ENCODE peak calls at places on chromosomes 3 and 15, in ten cellular contexts. Q, I, T, X, C, L, R, A, J and V are unnamed samples.

GRCh38 chr3:156149781-156150375 is 29.5 kb downstream of the KCNAB1 start:
- DNase-seq in L (peak; percentile 24), J (no peak), I (no peak), A (no peak), R (no peak), C (no peak), X (no peak), Q (no peak), T (no peak), V (no peak)

GRCh38 chr3:16113704-16114103 is 60.8 kb upstream of the GALNT15 start:
- DNase-seq in L (no peak), I (no peak), R (no peak), Q (no peak), J (no peak), A (no peak), C (no peak), T (no peak), X (no peak), V (no peak)

GRCh38 chr15:73127302-73127936 is 75.2 kb downstream of the NEO1 start:
- DNase-seq in I (no peak), J (no peak), R (no peak), Q (peak; percentile 19), C (no peak), A (no peak), L (peak; percentile 53), T (no peak), X (peak; percentile 39), V (no peak)

GRCh38 chr3:116198087-116198486 is 247.2 kb downstream of the LSAMP start:
- DNase-seq in I (no peak), L (no peak), C (no peak), Q (no peak), J (no peak), A (no peak), X (no peak), T (no peak), R (no peak), V (no peak)

GRCh38 chr15:52236015-52236414 is 44.8 kb upstream of the GNB5 start:
- DNase-seq in Q (no peak), L (no peak), X (no peak), R (no peak), C (no peak), A (no peak), I (no peak), J (no peak), T (no peak), V (no peak)

GRCh38 chr15:38504680-38505467 is 50.9 kb downstream of the FAM98B start:
- DNase-seq in Q (no peak), I (no peak), T (no peak), J (no peak), L (no peak), X (no peak), C (no peak), R (no peak), A (no peak), V (no peak)

GRCh38 chr3:87625911-87626310 is 349.5 kb upstream of the POU1F1 start:
- DNase-seq in X (no peak), C (no peak), R (no peak), J (no peak), T (no peak), Q (no peak), A (no peak), I (no peak), L (no peak), V (no peak)

GRCh38 chr3:188624384-188624783 is 470.4 kb downstream of the LPP start:
- DNase-seq in I (no peak), Q (no peak), X (peak; percentile 25), J (no peak), A (no peak), R (no peak), L (no peak), T (no peak), C (no peak), V (no peak)

GRCh38 chr3:19662516-19662915 is 271.5 kb downstream of the EFHB start:
- DNase-seq in C (no peak), A (no peak), Q (no peak), L (no peak), T (no peak), J (no peak), X (no peak), R (no peak), I (no peak), V (no peak)

GRCh38 chr15:98917417-98917816 is 90.2 kb downstream of the PGPEP1L start:
- DNase-seq in X (no peak), L (no peak), C (no peak), I (no peak), Q (no peak), A (no peak), T (no peak), J (no peak), R (no peak), V (no peak)

GRCh38 chr3:48797626-48798025 is 50.0 kb downstream of the PRKAR2A start:
- DNase-seq in L (no peak), I (no peak), C (no peak), A (no peak), T (no peak), Q (no peak), J (no peak), X (no peak), R (no peak), V (no peak)
- H3K4me1 ChIP-seq in L (no peaks in the 10 kb centered on the region), I (no peaks in the 10 kb centered on the region), C (peaks cover 2% of the 10 kb centered on the region), A (peaks cover 5% of the 10 kb centered on the region), T (no peaks in the 10 kb centered on the region), Q (peaks cover 9% of the 10 kb centered on the region), J (no peaks in the 10 kb centered on the region), X (no peaks in the 10 kb centered on the region), R (no peaks in the 10 kb centered on the region), V (peaks cover 3% of the 10 kb centered on the region)

DNA sequence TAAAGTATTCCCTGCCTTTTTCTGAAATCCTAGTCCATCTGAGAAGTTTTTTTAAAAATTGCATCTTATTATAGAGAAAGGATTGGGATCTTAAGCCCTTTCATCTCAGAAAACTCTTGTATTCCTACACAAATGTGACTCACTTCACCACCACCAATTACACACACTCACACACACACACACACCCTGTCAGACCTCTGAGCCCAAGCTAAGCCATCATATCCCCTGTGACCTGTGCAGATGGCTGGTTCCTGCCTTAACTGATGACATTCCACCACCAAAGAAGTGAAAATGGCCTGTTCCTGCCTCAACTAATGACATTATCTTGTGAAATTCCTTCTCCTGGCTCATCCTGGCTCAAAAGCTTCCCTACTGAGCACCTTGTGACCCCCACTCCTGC is 1181.9 kb downstream of the ROBO2 start:
- DNase-seq in A (no peak), T (no peak), J (no peak), X (no peak), C (no peak), R (no peak), Q (no peak), L (no peak), I (no peak), V (no peak)
- H3K4me1 ChIP-seq in A (no peaks in the 10 kb centered on the region), T (no peaks in the 10 kb centered on the region), J (no peaks in the 10 kb centered on the region), X (no peaks in the 10 kb centered on the region), C (no peaks in the 10 kb centered on the region), R (no peaks in the 10 kb centered on the region), Q (no peaks in the 10 kb centered on the region), L (no peaks in the 10 kb centered on the region), I (no peaks in the 10 kb centered on the region), V (no peaks in the 10 kb centered on the region)

DNA sequence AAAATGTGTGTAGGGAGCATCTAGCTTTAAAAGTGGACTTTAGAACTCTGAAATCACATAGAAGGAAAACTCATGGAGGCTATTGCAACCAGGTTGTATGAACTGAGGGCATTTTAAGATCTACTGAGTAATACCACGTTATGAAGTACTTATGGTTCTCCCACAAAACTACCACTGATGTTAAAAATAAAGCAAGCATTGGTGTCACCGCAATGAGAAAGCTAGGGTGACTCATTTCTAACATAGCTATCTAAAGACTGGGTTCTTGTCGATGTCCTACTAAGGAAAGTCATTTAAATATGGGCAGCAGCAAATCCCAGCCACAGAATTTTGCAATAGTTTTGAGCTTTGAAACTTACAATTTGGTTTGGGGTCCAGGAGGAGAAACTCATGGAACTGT is 584.8 kb downstream of the DIPK2A start:
- DNase-seq in T (no peak), R (no peak), A (no peak), I (no peak), C (no peak), X (no peak), J (no peak), Q (no peak), L (no peak), V (no peak)
- H3K4me1 ChIP-seq in T (no peaks in the 10 kb centered on the region), R (no peaks in the 10 kb centered on the region), A (no peaks in the 10 kb centered on the region), I (no peaks in the 10 kb centered on the region), C (no peaks in the 10 kb centered on the region), X (no peaks in the 10 kb centered on the region), J (no peaks in the 10 kb centered on the region), Q (no peaks in the 10 kb centered on the region), L (peaks cover 14% of the 10 kb centered on the region), V (no peaks in the 10 kb centered on the region)

GRCh38 chr3:50519471-50520089 is 16.1 kb upstream of the CACNA2D2 start:
- DNase-seq in C (peak; percentile 80), R (peak; percentile 50), Q (peak; percentile 76), X (peak; percentile 75), I (peak; percentile 67), T (peak; percentile 74), L (peak; percentile 79), A (peak; percentile 59), J (peak; percentile 84), V (no peak)
- H3K4me1 ChIP-seq in C (no peaks in the 10 kb centered on the region), R (peaks cover 11% of the 10 kb centered on the region), Q (peaks cover 2% of the 10 kb centered on the region), X (peaks cover 4% of the 10 kb centered on the region), I (no peaks in the 10 kb centered on the region), T (no peaks in the 10 kb centered on the region), L (peaks cover 22% of the 10 kb centered on the region), A (peaks cover 33% of the 10 kb centered on the region), J (no peaks in the 10 kb centered on the region), V (peaks cover 14% of the 10 kb centered on the region)

DNA sequence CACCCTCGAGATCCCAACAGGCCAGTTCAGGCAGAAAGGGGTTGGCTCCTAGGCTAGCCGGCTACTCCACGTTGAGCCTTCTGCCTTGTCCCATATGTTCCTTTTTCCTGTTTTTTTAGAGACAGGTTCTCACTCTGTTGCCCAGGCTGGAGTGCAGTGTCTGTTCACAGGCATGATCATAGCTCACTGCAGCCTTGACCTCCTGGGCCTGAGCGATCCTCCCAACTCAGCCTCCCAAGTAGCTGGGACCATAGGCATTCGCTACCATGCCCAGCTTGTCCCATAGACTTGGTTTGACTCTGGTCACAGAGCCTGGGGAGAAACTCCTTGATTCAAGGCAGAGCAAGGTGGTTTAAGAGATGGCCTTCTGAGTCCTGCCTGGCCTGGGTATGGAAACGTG is 32.3 kb downstream of the ZNF710 start:
- DNase-seq in A (no peak), C (peak; percentile 35), X (no peak), I (no peak), L (no peak), Q (no peak), T (peak; percentile 36), R (no peak), J (peak; percentile 13), V (no peak)
- H3K4me1 ChIP-seq in A (peaks cover 66% of the 10 kb centered on the region), C (peaks cover 56% of the 10 kb centered on the region), X (peaks cover 34% of the 10 kb centered on the region), I (peaks cover 49% of the 10 kb centered on the region), L (peaks cover 34% of the 10 kb centered on the region), Q (peaks cover 88% of the 10 kb centered on the region), T (peaks cover 16% of the 10 kb centered on the region), R (peaks cover 19% of the 10 kb centered on the region), J (peaks cover 50% of the 10 kb centered on the region), V (peaks cover 60% of the 10 kb centered on the region)